ENCODE peak calls at places on chromosomes 11 and 22, in ten cellular contexts. Z is hypothalamus; Y is BJ; B is activated naive CD8-positive, alpha-beta T cell treated with anti-CD3 and anti-CD28 coated beads, Interleukin-2, amount 50 U/mL, for 24 hours; G is fibroblast of mammary gland; P is fibroblast of villous mesenchyme; H is AG09319; A is NCI-H1092; W is NCI-H345; K is iPS-NIHi11. R is an unnamed sample.

GRCh38 chr11:130634981-130635473 is 186.6 kb downstream of the ADAMTS15 start:
- DNase-seq in P (no peak), Z (no peak), G (peak), B (no peak), K (no peak), H (no peak), W (peak), Y (no peak), A (no peak), R (no peak)

GRCh38 chr22:38081941-38082828 is 1.8 kb downstream of the SLC16A8 start:
- DNase-seq in Y (no peak), G (no peak), A (no peak), H (no peak), Z (no peak), B (peak), W (no peak), P (no peak), K (peak), R (no peak)

GRCh38 chr22:30783021-30783420 is 88.3 kb downstream of the OSBP2 start:
- DNase-seq in W (no peak), A (no peak), G (no peak), P (no peak), B (no peak), K (no peak), H (no peak), Y (no peak), Z (no peak), R (no peak)

GRCh38 chr11:77086521-77087472 is 15.8 kb upstream of the OMP start:
- DNase-seq in B (no peak), H (no peak), G (no peak), Y (no peak), Z (no peak), K (no peak), A (no peak), P (no peak), W (no peak), R (no peak)

GRCh38 chr11:67158241-67158640 is 39.2 kb downstream of the KDM2A start:
- DNase-seq in B (no peak), G (peak), P (peak), Y (no peak), A (no peak), K (no peak), H (peak), W (no peak), Z (no peak), R (no peak)

GRCh38 chr11:2121227-2122130 is 17.7 kb downstream of the IGF2 start:
- DNase-seq in H (no peak), W (no peak), A (no peak), P (no peak), G (no peak), Y (no peak), K (no peak), Z (no peak), B (no peak), R (no peak)

GRCh38 chr11:105229758-105230157 is 90.2 kb upstream of the CARD18 start:
- DNase-seq in H (no peak), Y (no peak), K (no peak), A (no peak), W (no peak), B (no peak), P (peak), G (no peak), Z (no peak), R (no peak)

GRCh38 chr11:11580012-11580411 is 41.8 kb downstream of the GALNT18 start:
- DNase-seq in A (no peak), Y (no peak), H (no peak), P (no peak), G (no peak), K (no peak), Z (no peak), B (no peak), W (no peak), R (no peak)

GRCh38 chr11:95337175-95337957 is 106.4 kb upstream of the SESN3 start:
- DNase-seq in P (peak), H (peak), A (peak), K (no peak), W (peak), Y (no peak), G (peak), B (peak), Z (no peak), R (peak)

GRCh38 chr11:57072640-57073039 is 83.9 kb downstream of the OR5AK2 start:
- DNase-seq in A (no peak), B (no peak), H (peak), P (peak), Z (no peak), Y (peak), K (no peak), G (peak), W (no peak), R (no peak)

GRCh38 chr11:56531856-56532255 is 11.2 kb downstream of the OR5M11 start:
- DNase-seq in Z (no peak), H (no peak), K (no peak), Y (no peak), P (no peak), B (no peak), G (no peak), A (no peak), W (no peak), R (no peak)

GRCh38 chr11:63020671-63021255 is 5.1 kb upstream of the SLC22A8 start:
- DNase-seq in G (no peak), K (peak), P (no peak), Y (no peak), B (peak), Z (no peak), H (no peak), W (no peak), A (no peak), R (no peak)

GRCh38 chr11:133605493-133605892 is 73.2 kb upstream of the OPCML start:
- DNase-seq in G (no peak), K (no peak), W (no peak), Y (no peak), Z (no peak), P (no peak), B (no peak), H (no peak), A (no peak), R (no peak)

R was measured in KG1.